ENCODE peak calls at places on chromosome 2, in five cellular contexts. V is dorsolateral prefrontal cortex; C is NCI-H446; I is T-helper 1 cell; X is stimulated activated CD4-positive, alpha-beta T cell treated with anti-CD3 and anti-CD28 coated beads, Interleukin-15, amount 100 ng/mL, for 1 hour. U is an unnamed sample.

GRCh38 chr2:188974184-188974583 is at the start of gene COL3A1:
- DNase-seq in V (no peak), C (no peak), I (no peak), X (no peak), U (no peak)

GRCh38 chr2:100616841-100617390 is 54.1 kb downstream of the PDCL3 start:
- DNase-seq in V (no peak), C (no peak), I (no peak), X (no peak), U (no peak)

GRCh38 chr2:18267501-18267900 is 293.0 kb downstream of the RDH14 start:
- DNase-seq in V (no peak), C (no peak), I (no peak), X (no peak), U (no peak)

GRCh38 chr2:239579524-239580198 is 178.8 kb upstream of the HDAC4 start:
- DNase-seq in V (no peak), C (no peak), I (no peak), X (no peak), U (no peak)

GRCh38 chr2:19439081-19439480 is 80.7 kb upstream of the OSR1 start:
- DNase-seq in V (no peak), C (no peak), I (no peak), X (no peak), U (no peak)

GRCh38 chr2:116074161-116074560 is 1631.7 kb downstream of the DPP10 start:
- DNase-seq in V (no peak), C (no peak), I (no peak), X (no peak), U (no peak)

GRCh38 chr2:119713819-119714490 is 35.0 kb downstream of the TMEM177 start:
- DNase-seq in V (no peak), C (no peak), I (no peak), X (no peak), U (no peak)

GRCh38 chr2:173119069-173119807 is 43.6 kb downstream of the MAP3K20 start:
- DNase-seq in V (no peak), C (peak), I (no peak), X (no peak), U (no peak)

GRCh38 chr2:24508878-24509277 is 17.8 kb downstream of the NCOA1 start:
- DNase-seq in V (no peak), C (no peak), I (no peak), X (no peak), U (no peak)

GRCh38 chr2:237865623-237866041 is 6.2 kb downstream of the RAMP1 start:
- DNase-seq in V (no peak), C (no peak), I (no peak), X (no peak), U (no peak)

GRCh38 chr2:69597843-69598610 is 45.5 kb downstream of the AAK1 start:
- DNase-seq in V (no peak), C (no peak), I (no peak), X (no peak), U (no peak)

GRCh38 chr2:42967959-42968674 is 175.7 kb upstream of the HAAO start:
- DNase-seq in V (no peak), C (peak), I (no peak), X (no peak), U (no peak)

U was measured in activated naive CD8-positive, alpha-beta T cell treated with anti-CD3 and anti-CD28 coated beads, Interleukin-2, amount 50 U/mL, for 16 hours.